ENCODE peak calls at places on chromosomes 1 and 21, in five cellular contexts. W, M, Q, C and G are unnamed samples.

GRCh38 chr21:44820851-44821250 is 3.0 kb upstream of the SUMO3 start:
- DNase-seq in W (no peak), M (no peak), Q (no peak), C (no peak), G (peak; percentile 40)

GRCh38 chr1:73604739-73605138 is 593.2 kb downstream of the LRRIQ3 start:
- DNase-seq in W (no peak), M (no peak), Q (no peak), C (no peak), G (peak; percentile 54)

GRCh38 chr1:240093120-240093961 is 1.7 kb downstream of the FMN2 start:
- DNase-seq in W (no peak), M (no peak), Q (peak; percentile 12), C (no peak), G (no peak)

GRCh38 chr21:42798106-42798505 is 81.2 kb downstream of the WDR4 start:
- DNase-seq in W (no peak), M (no peak), Q (no peak), C (no peak), G (no peak)

GRCh38 chr1:217889401-217889800 is 258.3 kb downstream of the SPATA17 start:
- DNase-seq in W (no peak), M (no peak), Q (no peak), C (no peak), G (peak; percentile 4)

GRCh38 chr1:40032240-40032891 is 8.2 kb upstream of the CAP1 start:
- DNase-seq in W (peak; percentile 16), M (peak; percentile 45), Q (peak; percentile 50), C (peak; percentile 44), G (peak; percentile 78)

GRCh38 chr1:185017338-185017737 is 28.0 kb upstream of the RNF2 start:
- DNase-seq in W (peak; percentile 32), M (peak; percentile 67), Q (no peak), C (no peak), G (peak; percentile 95)

GRCh38 chr1:171251042-171251740 is 2.9 kb downstream of the FMO1 start:
- DNase-seq in W (no peak), M (peak; percentile 25), Q (no peak), C (no peak), G (peak; percentile 58)

GRCh38 chr1:201602413-201603265 is 63.7 kb downstream of the NAV1 start:
- DNase-seq in W (peak; percentile 34), M (peak; percentile 53), Q (peak; percentile 66), C (no peak), G (peak; percentile 73)

GRCh38 chr1:235608278-235608677 is 41.3 kb downstream of the GNG4 start:
- DNase-seq in W (no peak), M (no peak), Q (no peak), C (no peak), G (peak; percentile 20)

GRCh38 chr1:240414237-240414636 is 197.7 kb downstream of the GREM2 start:
- DNase-seq in W (no peak), M (peak; percentile 25), Q (no peak), C (no peak), G (peak; percentile 32)

GRCh38 chr1:109802901-109803561 is 39.3 kb upstream of the EPS8L3 start:
- DNase-seq in W (no peak), M (no peak), Q (peak; percentile 62), C (no peak), G (no peak)

GRCh38 chr1:155012052-155012546 is 9.5 kb downstream of the ZBTB7B start:
- DNase-seq in W (no peak), M (peak; percentile 76), Q (peak; percentile 90), C (no peak), G (peak; percentile 78)

GRCh38 chr1:72282271-72282656 is at the start of gene NEGR1:
- DNase-seq in W (peak; percentile 57), M (peak; percentile 5), Q (peak; percentile 68), C (no peak), G (peak; percentile 17)

GRCh38 chr1:164611754-164612642 is 53.0 kb downstream of the PBX1 start:
- DNase-seq in W (peak; percentile 65), M (peak; percentile 82), Q (no peak), C (no peak), G (peak; percentile 91)

GRCh38 chr1:36097693-36098585 is 9.2 kb downstream of the ADPRS start:
- DNase-seq in W (no peak), M (no peak), Q (no peak), C (no peak), G (no peak)

GRCh38 chr1:153288634-153289275 is 24.0 kb downstream of the PGLYRP3 start:
- DNase-seq in W (no peak), M (peak; percentile 77), Q (no peak), C (no peak), G (peak; percentile 95)

GRCh38 chr1:226743259-226743658 is 4.2 kb upstream of the ITPKB start:
- DNase-seq in W (no peak), M (no peak), Q (no peak), C (no peak), G (no peak)

GRCh38 chr1:52243221-52243987 is 101.5 kb downstream of the ZFYVE9 start:
- DNase-seq in W (no peak), M (no peak), Q (no peak), C (no peak), G (peak; percentile 9)

GRCh38 chr1:113109908-113110554 is 37.0 kb downstream of the LRIG2 start:
- DNase-seq in W (no peak), M (peak; percentile 30), Q (peak; percentile 7), C (no peak), G (peak; percentile 60)

GRCh38 chr1:33634806-33635205 is 162.4 kb downstream of the ZSCAN20 start:
- DNase-seq in W (peak; percentile 19), M (peak; percentile 39), Q (peak; percentile 5), C (no peak), G (peak; percentile 32)

GRCh38 chr1:184340984-184341383 is 45.8 kb upstream of the C1orf21 start:
- DNase-seq in W (no peak), M (no peak), Q (no peak), C (no peak), G (no peak)

GRCh38 chr1:111369645-111370044 is 57.9 kb downstream of the OVGP1 start:
- DNase-seq in W (no peak), M (no peak), Q (no peak), C (no peak), G (no peak)

GRCh38 chr1:230424440-230425251 is 1.5 kb downstream of the PGBD5 start:
- DNase-seq in W (no peak), M (no peak), Q (no peak), C (no peak), G (peak; percentile 60)

GRCh38 chr1:208420021-208420420 is 175.8 kb upstream of the PLXNA2 start:
- DNase-seq in W (no peak), M (no peak), Q (no peak), C (no peak), G (no peak)

GRCh38 chr1:23772049-23772853 is 6.0 kb upstream of the PITHD1 start:
- DNase-seq in W (peak; percentile 75), M (peak; percentile 66), Q (peak; percentile 84), C (peak; percentile 77), G (peak; percentile 85)

GRCh38 chr1:23791434-23792047 is 596 bp downstream of the LYPLA2 start:
- DNase-seq in W (no peak), M (peak; percentile 67), Q (no peak), C (no peak), G (peak; percentile 66)

GRCh38 chr21:24514081-24514733 is 1093.1 kb downstream of the MRPL39 start:
- DNase-seq in W (no peak), M (no peak), Q (no peak), C (no peak), G (peak; percentile 0)

GRCh38 chr1:73611681-73612080 is 586.3 kb downstream of the LRRIQ3 start:
- DNase-seq in W (no peak), M (no peak), Q (no peak), C (no peak), G (peak; percentile 18)

GRCh38 chr1:8122477-8123407 is 96.6 kb upstream of the ERRFI1 start:
- DNase-seq in W (peak; percentile 73), M (no peak), Q (no peak), C (no peak), G (no peak)

GRCh38 chr1:198726455-198726854 is 87.6 kb downstream of the PTPRC start:
- DNase-seq in W (no peak), M (no peak), Q (no peak), C (no peak), G (peak; percentile 10)

GRCh38 chr1:176897350-176898236 is 266.9 kb downstream of the ASTN1 start:
- DNase-seq in W (peak; percentile 13), M (peak; percentile 70), Q (peak; percentile 60), C (no peak), G (peak; percentile 56)

GRCh38 chr21:35099310-35099709 is 50.2 kb upstream of the RUNX1 start:
- DNase-seq in W (no peak), M (no peak), Q (no peak), C (no peak), G (no peak)

GRCh38 chr21:26432410-26432809 is 140.7 kb downstream of the CYYR1 start:
- DNase-seq in W (no peak), M (no peak), Q (no peak), C (no peak), G (no peak)

GRCh38 chr1:121587230-121587569 is 402.4 kb downstream of the SRGAP2C start:
- DNase-seq in W (no peak), M (no peak), Q (no peak), C (no peak), G (no peak)

GRCh38 chr21:41953831-41954653 is at the start of gene C2CD2:
- DNase-seq in W (peak; percentile 68), M (peak; percentile 68), Q (peak; percentile 45), C (no peak), G (peak; percentile 20)

GRCh38 chr1:87146538-87146937 is 182.1 kb upstream of the LMO4 start:
- DNase-seq in W (no peak), M (no peak), Q (no peak), C (no peak), G (no peak)

GRCh38 chr1:40753142-40753882 is 30.3 kb upstream of the KCNQ4 start:
- DNase-seq in W (no peak), M (no peak), Q (no peak), C (no peak), G (no peak)

GRCh38 chr1:25774921-25775774 is 24.8 kb upstream of the SELENON start:
- DNase-seq in W (no peak), M (no peak), Q (no peak), C (peak; percentile 76), G (no peak)

GRCh38 chr1:207243756-207244408 is 77.6 kb upstream of the CD55 start:
- DNase-seq in W (no peak), M (no peak), Q (no peak), C (no peak), G (no peak)